ENCODE peak calls at places on chromosomes 16 and 17, in nine cellular contexts. N is astrocyte; M is thoracic aorta; X is tibial nerve; O is effector memory CD4-positive, alpha-beta T cell; T is CD8-positive, alpha-beta T cell; A is adrenal gland; S is Panc1; Q is Peyer's patch. C is an unnamed sample.
A peak's percentile ranks its signal among the peaks of the same experiment; 100 is the strongest.

GRCh38 chr17:5226940-5227878 is 7.5 kb downstream of the SCIMP start:
- DNase-seq in A (no peak), M (no peak), O (no peak), S (no peak), T (peak; percentile 76), Q (peak; percentile 82), X (no peak), N (no peak), C (no peak)

GRCh38 chr17:30336369-30337171 is 2.7 kb upstream of the TMIGD1 start:
- DNase-seq in N (peak; percentile 14), M (no peak), A (peak; percentile 35), X (no peak), O (peak; percentile 27), S (peak; percentile 61), Q (peak; percentile 83), T (peak; percentile 71), C (peak; percentile 25)

GRCh38 chr17:56367381-56367780 is 214.1 kb downstream of the ANKFN1 start:
- DNase-seq in Q (no peak), T (no peak), X (no peak), S (no peak), O (no peak), M (no peak), A (no peak), N (no peak), C (no peak)

GRCh38 chr16:16798504-16798903 is 419.6 kb downstream of the NPIPA7 start:
- DNase-seq in X (no peak), S (no peak), T (no peak), M (no peak), N (no peak), Q (no peak), A (no peak), O (no peak), C (no peak)

GRCh38 chr16:10897134-10897533 is 20.1 kb downstream of the CIITA start:
- DNase-seq in O (no peak), X (no peak), N (no peak), Q (peak; percentile 65), S (no peak), A (no peak), M (no peak), T (no peak), C (no peak)

GRCh38 chr16:86293897-86294296 is 216.4 kb upstream of the FOXF1 start:
- DNase-seq in Q (no peak), S (no peak), M (no peak), X (no peak), T (no peak), O (no peak), A (no peak), N (no peak), C (no peak)

GRCh38 chr17:47999612-48000011 is 28.7 kb downstream of the CDK5RAP3 start:
- DNase-seq in T (no peak), X (no peak), Q (no peak), O (no peak), N (peak; percentile 66), M (no peak), S (no peak), A (no peak), C (no peak)

GRCh38 chr17:73311428-73311780 is 397 bp downstream of the CDC42EP4 start:
- DNase-seq in T (no peak), X (no peak), A (no peak), Q (no peak), O (no peak), S (no peak), M (no peak), N (no peak), C (no peak)

GRCh38 chr16:87963400-87963799 is 12.2 kb downstream of the BANP start:
- DNase-seq in Q (no peak), X (no peak), O (peak; percentile 52), N (peak; percentile 92), A (no peak), M (no peak), T (no peak), S (no peak), C (no peak)

GRCh38 chr16:57999366-57999970 is 1.0 kb downstream of the ZNF319 start:
- DNase-seq in A (no peak), O (peak; percentile 17), S (no peak), X (no peak), T (peak; percentile 63), N (peak; percentile 27), M (no peak), Q (no peak), C (no peak)

GRCh38 chr16:80158766-80159165 is 382.0 kb upstream of the DYNLRB2 start:
- DNase-seq in Q (no peak), A (no peak), M (no peak), O (no peak), X (no peak), N (peak; percentile 94), S (no peak), T (no peak), C (no peak)

GRCh38 chr16:50552476-50553101 is 4.4 kb downstream of the NKD1 start:
- DNase-seq in M (no peak), X (no peak), A (no peak), O (no peak), N (no peak), Q (no peak), S (no peak), T (no peak), C (no peak)

GRCh38 chr16:50555892-50556673 is 7.9 kb downstream of the NKD1 start:
- DNase-seq in T (no peak), M (no peak), N (no peak), A (no peak), Q (no peak), X (no peak), S (no peak), O (no peak), C (no peak)

GRCh38 chr16:50553182-50553710 is 5.0 kb downstream of the NKD1 start:
- DNase-seq in T (no peak), S (no peak), N (no peak), Q (no peak), M (no peak), O (no peak), X (no peak), A (no peak), C (no peak)

GRCh38 chr16:50555269-50555875 is 7.2 kb downstream of the NKD1 start:
- DNase-seq in X (no peak), N (no peak), Q (no peak), A (no peak), S (no peak), T (no peak), M (no peak), O (no peak), C (no peak)

DNA sequence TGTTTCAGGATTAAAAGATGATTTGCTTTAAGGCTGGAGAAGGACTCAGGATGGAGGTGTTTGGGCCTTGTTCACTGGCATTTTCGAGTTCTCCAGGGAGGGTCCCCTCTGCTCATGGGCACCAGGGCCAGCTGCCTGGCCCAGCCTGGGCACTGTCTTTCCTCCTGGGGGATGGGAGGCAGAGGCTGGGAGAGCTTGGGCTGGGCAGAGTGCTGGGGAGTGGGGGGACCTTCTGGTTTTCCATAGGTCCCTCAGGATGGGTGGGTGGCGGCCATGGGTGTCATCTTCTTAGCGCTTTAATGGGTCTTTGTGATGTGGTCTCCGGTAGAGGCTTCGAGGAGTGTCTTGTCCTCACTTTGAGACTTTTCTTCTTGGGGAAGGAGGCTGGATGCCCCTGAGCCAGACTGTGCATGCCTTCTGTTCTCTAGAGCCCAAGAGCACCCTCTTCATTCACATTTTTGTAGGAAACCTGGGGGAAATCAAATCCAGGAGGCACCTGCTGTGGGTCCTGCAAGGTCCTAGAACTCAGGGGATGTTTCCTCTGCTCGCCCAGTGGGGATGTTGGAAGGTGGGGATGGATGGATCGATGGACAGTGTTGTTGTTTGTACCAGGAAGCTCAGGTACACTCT is 5.7 kb downstream of the NKD1 start:
- DNase-seq in N (no peak), Q (no peak), X (no peak), S (no peak), A (no peak), T (no peak), M (no peak), O (no peak), C (no peak)
- H3K27ac ChIP-seq in N (no peak overlapping the region), Q (no peak overlapping the region), X (no peak overlapping the region), S (no peak overlapping the region), A (no peak overlapping the region), T (no peak overlapping the region), M (peak overlapping the region; percentile 17), O (no peak overlapping the region), C (no peak overlapping the region)

GRCh38 chr17:81980122-81980521 is 2.7 kb downstream of the ASPSCR1 start:
- DNase-seq in M (no peak), A (no peak), T (no peak), X (no peak), N (no peak), O (no peak), S (no peak), Q (no peak), C (no peak)

GRCh38 chr17:81978901-81979298 is 1.5 kb downstream of the ASPSCR1 start:
- DNase-seq in X (no peak), O (no peak), A (no peak), N (no peak), S (no peak), T (no peak), M (no peak), Q (no peak), C (no peak)

GRCh38 chr17:81983639-81984373 is 6.4 kb downstream of the ASPSCR1 start:
- DNase-seq in Q (no peak), A (no peak), N (no peak), M (no peak), X (no peak), O (no peak), S (no peak), T (no peak), C (no peak)

GRCh38 chr17:81983011-81983638 is 5.7 kb downstream of the ASPSCR1 start:
- DNase-seq in S (no peak), X (no peak), M (no peak), O (no peak), T (no peak), A (no peak), Q (no peak), N (no peak), C (no peak)

GRCh38 chr17:81980752-81981239 is 3.4 kb downstream of the ASPSCR1 start:
- DNase-seq in N (no peak), X (no peak), Q (no peak), A (no peak), S (no peak), T (no peak), O (no peak), M (no peak), C (no peak)
- H3K4me3 ChIP-seq in N (no peak overlapping the region), X (no peak overlapping the region), Q (no peak overlapping the region), A (no peak overlapping the region), S (no peak overlapping the region), T (no peak overlapping the region), O (no peak overlapping the region), M (no peak overlapping the region), C (no peak overlapping the region)

GRCh38 chr16:1213796-1214372 is 11.2 kb downstream of the TPSG1 start:
- DNase-seq in A (no peak), M (no peak), T (no peak), O (no peak), N (no peak), S (no peak), Q (no peak), X (no peak), C (no peak)
- H3K27ac ChIP-seq in A (no peak overlapping the region), M (no peak overlapping the region), T (no peak overlapping the region), O (no peak overlapping the region), N (no peak overlapping the region), S (no peak overlapping the region), Q (no peak overlapping the region), X (no peak overlapping the region), C (no peak overlapping the region)

DNA sequence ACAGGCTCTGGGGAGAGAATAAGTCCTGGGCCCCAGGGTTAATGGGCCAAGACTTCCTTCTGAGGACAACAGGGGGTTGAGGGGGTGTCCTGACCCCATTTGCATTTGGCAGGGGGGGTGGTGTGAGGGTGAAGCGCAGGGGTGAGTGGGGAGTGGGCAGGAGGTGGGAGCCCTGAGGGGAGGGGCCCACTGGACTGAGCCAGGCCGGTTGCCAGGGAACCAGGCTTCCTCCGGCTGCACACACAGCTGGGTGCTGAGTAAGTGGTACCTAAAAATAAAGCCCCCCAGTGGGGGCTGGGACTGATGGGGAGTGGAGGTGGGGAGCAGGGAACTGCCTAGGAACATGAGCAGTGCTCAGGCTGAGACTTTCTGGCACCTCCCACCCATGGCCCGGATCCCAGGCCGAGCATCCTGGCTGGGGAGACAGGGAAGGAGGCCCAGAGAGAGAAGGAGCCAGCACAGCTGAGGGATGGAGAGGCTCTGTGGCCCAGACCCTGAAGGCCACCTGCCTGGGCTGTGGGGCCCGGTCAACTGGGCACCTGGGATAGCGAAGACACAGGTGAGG is 7.5 kb upstream of the RASD1 start:
- DNase-seq in T (no peak), A (no peak), S (no peak), Q (no peak), N (no peak), M (no peak), X (no peak), O (no peak), C (no peak)
- H3K4me3 ChIP-seq in T (no peak overlapping the region), A (no peak overlapping the region), S (no peak overlapping the region), Q (no peak overlapping the region), N (no peak overlapping the region), M (no peak overlapping the region), X (no peak overlapping the region), O (no peak overlapping the region), C (no peak overlapping the region)